ENCODE peak calls at places on chromosomes 4 and X, in seven cellular contexts. A is cardiac fibroblast, K is skeletal muscle cell, D is T follicular helper cell, V is Panc1, H is HT-29, W is NCI-H510A treated with DMSO at 0.1 percent for 48 hours. T is an unnamed sample.

GRCh38 chrX:40544343-40545250 is 36.2 kb upstream of the ATP6AP2 start:
- DNase-seq in A (peak; percentile 15), K (peak; percentile 11), D (no peak), V (no peak), H (no peak), W (peak; percentile 40), T (no peak)

GRCh38 chr4:145533011-145533410 is 51.4 kb downstream of the SMAD1 start:
- DNase-seq in A (no peak), K (no peak), D (no peak), V (no peak), H (no peak), W (no peak), T (no peak)

GRCh38 chrX:123846598-123847038 is 13.2 kb upstream of the XIAP start:
- DNase-seq in A (peak; percentile 59), K (no peak), D (no peak), V (peak; percentile 76), H (no peak), W (no peak), T (no peak)

GRCh38 chr4:86543560-86544312 is 50.4 kb upstream of the PTPN13 start:
- DNase-seq in A (peak; percentile 24), K (no peak), D (no peak), V (no peak), H (no peak), W (no peak), T (no peak)

GRCh38 chrX:86946569-86946968 is 571.0 kb upstream of the KLHL4 start:
- DNase-seq in A (peak; percentile 11), K (no peak), D (no peak), V (peak; percentile 7), H (peak; percentile 71), W (peak; percentile 26), T (no peak)

GRCh38 chr4:133865606-133866327 is 335.8 kb downstream of the PABPC4L start:
- DNase-seq in A (peak; percentile 92), K (peak; percentile 80), D (no peak), V (peak; percentile 24), H (peak; percentile 52), W (no peak), T (peak; percentile 98)

GRCh38 chr4:72418458-72418857 is 150.6 kb downstream of the ADAMTS3 start:
- DNase-seq in A (peak; percentile 84), K (peak; percentile 77), D (no peak), V (no peak), H (peak; percentile 2), W (peak; percentile 22), T (peak; percentile 15)

GRCh38 chrX:70049406-70049805 is 332 bp downstream of the AWAT2 start:
- DNase-seq in A (no peak), K (no peak), D (no peak), V (no peak), H (no peak), W (no peak), T (no peak)

GRCh38 chrX:95076449-95076848 is 1402.4 kb downstream of the FAM133A start:
- DNase-seq in A (peak; percentile 49), K (no peak), D (no peak), V (no peak), H (peak; percentile 68), W (peak; percentile 10), T (no peak)

GRCh38 chr4:116400480-116400879 is 684.9 kb downstream of the TRAM1L1 start:
- DNase-seq in A (no peak), K (no peak), D (no peak), V (no peak), H (no peak), W (no peak), T (no peak)

GRCh38 chr4:121535351-121535750 is 154.5 kb upstream of the QRFPR start:
- DNase-seq in A (no peak), K (no peak), D (no peak), V (no peak), H (no peak), W (no peak), T (no peak)